ENCODE peak calls at places on chromosomes 1 and 21, in six cellular contexts. E is PC-3, G is HCT116, J is MM.1S, Z is neural progenitor cell, I is SK-N-SH. M is an unnamed sample.
A peak's percentile ranks its signal among the peaks of the same experiment; 100 is the strongest.

GRCh38 chr1:156465747-156466365 is 34.7 kb downstream of the MEF2D start:
- DNase-seq in E (no peak), G (no peak), J (no peak), Z (peak; percentile 60), I (peak; percentile 31), M (peak; percentile 52)

GRCh38 chr1:94683886-94684285 is 136.3 kb upstream of the SLC44A3 start:
- DNase-seq in E (no peak), G (no peak), J (no peak), Z (no peak), I (no peak), M (no peak)

GRCh38 chr1:99370476-99370875 is 106.2 kb downstream of the PLPPR4 start:
- DNase-seq in E (no peak), G (no peak), J (no peak), Z (no peak), I (no peak), M (no peak)

GRCh38 chr1:48876221-48876785 is 99.6 kb upstream of the BEND5 start:
- DNase-seq in E (peak; percentile 37), G (no peak), J (no peak), Z (no peak), I (no peak), M (peak; percentile 67)

GRCh38 chr1:156502749-156503671 is 2.4 kb upstream of the MEF2D start:
- DNase-seq in E (peak; percentile 98), G (peak; percentile 94), J (no peak), Z (no peak), I (no peak), M (peak; percentile 93)

GRCh38 chr21:28338906-28339305 is 653.8 kb downstream of the LTN1 start:
- DNase-seq in E (no peak), G (no peak), J (no peak), Z (no peak), I (no peak), M (no peak)

GRCh38 chr21:37365657-37366487 is 701 bp upstream of the DYRK1A start:
- DNase-seq in E (peak; percentile 81), G (no peak), J (peak; percentile 82), Z (peak; percentile 91), I (no peak), M (peak; percentile 82)

GRCh38 chr1:156894711-156895407 is 1.3 kb downstream of the PEAR1 start:
- DNase-seq in E (no peak), G (no peak), J (no peak), Z (no peak), I (peak; percentile 48), M (no peak)

GRCh38 chr1:15994590-15995351 is 9.3 kb upstream of the SRARP start:
- DNase-seq in E (peak; percentile 68), G (peak; percentile 60), J (no peak), Z (peak; percentile 46), I (peak; percentile 86), M (peak; percentile 78)

GRCh38 chr1:1291611-1292441 is 11.6 kb downstream of the SCNN1D start:
- DNase-seq in E (peak; percentile 89), G (no peak), J (peak; percentile 73), Z (peak; percentile 83), I (peak; percentile 84), M (peak; percentile 69)

GRCh38 chr1:206575165-206575893 is 36.9 kb downstream of the EIF2D start:
- DNase-seq in E (no peak), G (no peak), J (peak; percentile 87), Z (no peak), I (no peak), M (peak; percentile 70)

GRCh38 chr1:202806845-202807366 is 1.3 kb downstream of the KDM5B start:
- DNase-seq in E (peak; percentile 27), G (no peak), J (no peak), Z (peak; percentile 48), I (no peak), M (peak; percentile 60)

GRCh38 chr1:94011709-94012590 is 102.7 kb upstream of the GCLM start:
- DNase-seq in E (no peak), G (no peak), J (no peak), Z (no peak), I (no peak), M (no peak)

GRCh38 chr1:81949421-81949820 is 148.7 kb downstream of the ADGRL2 start:
- DNase-seq in E (no peak), G (no peak), J (no peak), Z (peak; percentile 24), I (no peak), M (no peak)

GRCh38 chr1:81304187-81304586 is 496.5 kb upstream of the ADGRL2 start:
- DNase-seq in E (peak; percentile 79), G (no peak), J (no peak), Z (no peak), I (peak; percentile 28), M (peak; percentile 68)

GRCh38 chr1:95247607-95248006 is 13.6 kb downstream of the RWDD3 start:
- DNase-seq in E (no peak), G (no peak), J (no peak), Z (no peak), I (no peak), M (no peak)

GRCh38 chr1:199734186-199734585 is 293.3 kb upstream of the NR5A2 start:
- DNase-seq in E (no peak), G (no peak), J (no peak), Z (no peak), I (no peak), M (no peak)

GRCh38 chr1:211478801-211479619 is 13.0 kb downstream of the RD3 start:
- DNase-seq in E (no peak), G (no peak), J (no peak), Z (no peak), I (no peak), M (no peak)

GRCh38 chr1:171424494-171424893 is 60.8 kb upstream of the PRRC2C start:
- DNase-seq in E (peak; percentile 75), G (no peak), J (no peak), Z (no peak), I (no peak), M (no peak)

GRCh38 chr1:189150624-189151023 is 1327.0 kb downstream of the BRINP3 start:
- DNase-seq in E (no peak), G (no peak), J (no peak), Z (no peak), I (no peak), M (no peak)

GRCh38 chr1:152622803-152623202 is at the start of gene LCE3A:
- DNase-seq in E (peak; percentile 1), G (no peak), J (peak; percentile 83), Z (no peak), I (no peak), M (peak; percentile 31)

GRCh38 chr1:174877208-174877673 is 122.5 kb upstream of the CACYBP start:
- DNase-seq in E (no peak), G (no peak), J (no peak), Z (peak; percentile 5), I (no peak), M (no peak)

GRCh38 chr21:36032647-36033406 is 27.5 kb downstream of the SETD4 start:
- DNase-seq in E (no peak), G (no peak), J (no peak), Z (no peak), I (no peak), M (no peak)

GRCh38 chr1:207826557-207827487 is 75.0 kb downstream of the CD46 start:
- DNase-seq in E (peak; percentile 64), G (no peak), J (no peak), Z (no peak), I (no peak), M (no peak)

GRCh38 chr1:207824691-207825090 is 72.8 kb downstream of the CD46 start:
- DNase-seq in E (no peak), G (no peak), J (no peak), Z (no peak), I (no peak), M (peak; percentile 63)

GRCh38 chr1:207825719-207826556 is 74.1 kb downstream of the CD46 start:
- DNase-seq in E (peak; percentile 51), G (no peak), J (peak; percentile 96), Z (no peak), I (no peak), M (no peak)

GRCh38 chr1:207823880-207824566 is 72.2 kb downstream of the CD46 start:
- DNase-seq in E (peak; percentile 84), G (peak; percentile 37), J (peak; percentile 99), Z (peak; percentile 78), I (peak; percentile 67), M (peak; percentile 97)

GRCh38 chr1:207825296-207825695 is 73.4 kb downstream of the CD46 start:
- DNase-seq in E (no peak), G (no peak), J (no peak), Z (no peak), I (no peak), M (no peak)
- H3K9ac ChIP-seq in E (peak overlapping the region; percentile 67), G (no peak overlapping the region), J (peak overlapping the region; percentile 79), Z (no peak overlapping the region), I (no peak overlapping the region), M (no peak overlapping the region)

DNA sequence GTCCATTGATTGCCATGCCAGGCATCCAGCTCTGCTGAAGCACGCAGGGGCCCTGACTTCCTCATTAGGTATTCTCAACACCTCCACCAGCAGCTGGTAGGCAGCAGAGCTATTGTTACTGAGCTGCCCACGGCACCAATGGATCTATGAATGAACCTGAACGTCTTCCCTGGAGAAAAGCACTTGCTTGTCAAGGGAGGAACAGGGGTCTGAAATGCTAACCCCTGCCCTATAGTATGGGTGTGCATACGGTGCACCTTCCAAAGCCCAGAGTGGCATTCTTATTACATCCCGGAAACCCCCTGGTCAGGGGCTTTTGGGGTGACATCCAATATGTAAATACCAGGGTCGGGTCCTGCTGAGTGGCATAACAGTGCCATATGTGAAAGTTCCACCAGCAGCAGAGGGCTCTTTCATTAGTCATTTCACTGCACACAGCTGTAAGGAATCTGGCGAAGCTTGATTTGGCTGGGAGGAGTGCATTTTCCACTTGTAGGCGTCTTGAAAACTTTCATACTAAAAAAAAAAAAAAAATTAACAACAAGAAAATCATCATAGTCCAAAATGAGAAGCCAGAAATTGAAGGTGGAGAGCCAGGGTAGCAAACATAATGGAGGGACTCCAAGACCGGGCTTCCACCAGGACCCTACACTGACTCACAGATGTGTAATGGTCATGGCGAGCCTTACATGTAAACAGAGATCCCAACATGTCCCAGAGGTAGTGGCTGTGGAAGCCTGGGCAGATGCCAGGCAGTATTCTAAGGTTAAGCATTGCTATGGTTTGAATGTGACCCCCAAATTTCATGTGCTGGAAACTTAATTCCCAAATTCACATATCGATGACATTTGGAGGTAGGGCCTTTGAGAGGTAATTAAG is 58.8 kb upstream of the PRDX6 start:
- DNase-seq in E (peak; percentile 56), G (no peak), J (no peak), Z (no peak), I (no peak), M (peak; percentile 80)
- H3K4me3 ChIP-seq in E (no peak overlapping the region), G (no peak overlapping the region), J (no peak overlapping the region), Z (no peak overlapping the region), I (no peak overlapping the region), M (no peak overlapping the region)

GRCh38 chr1:4638347-4638734 is 16.1 kb upstream of the AJAP1 start:
- DNase-seq in E (no peak), G (no peak), J (no peak), Z (no peak), I (no peak), M (no peak)
- TF ChIP-seq EZH2phosphoT487 in E (no peak), G (no peak), J (no peak), Z (no peak), I (no peak), M (no peak)

DNA sequence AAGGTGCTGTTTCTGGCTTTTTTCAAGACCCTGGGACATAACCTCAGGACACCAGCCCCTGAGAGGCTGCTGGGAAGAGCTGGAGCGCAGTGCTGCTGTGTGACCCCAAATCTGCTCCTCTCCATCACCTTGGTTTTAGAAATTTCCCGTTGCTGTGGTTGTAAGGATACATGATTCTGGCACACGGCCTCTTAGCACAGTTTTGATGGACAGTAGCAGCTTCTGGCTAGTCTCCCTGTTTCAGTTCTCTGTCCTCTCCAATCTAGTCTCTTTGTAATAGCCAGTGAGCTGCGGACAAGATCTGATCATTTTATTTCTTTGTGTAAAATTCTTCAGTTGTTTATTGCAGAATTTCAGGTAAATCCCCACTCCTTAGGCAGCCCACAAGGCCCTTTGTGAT is 3.1 kb downstream of the CLIC6 start:
- DNase-seq in E (no peak), G (no peak), J (no peak), Z (no peak), I (no peak), M (no peak)
- H3K9ac ChIP-seq in E (no peak overlapping the region), G (no peak overlapping the region), J (no peak overlapping the region), Z (no peak overlapping the region), I (no peak overlapping the region), M (no peak overlapping the region)

M was measured in GM23248.